ENCODE peak calls at places on chromosomes 1 and 21, in six cellular contexts. G, N, L, U, Y and K are unnamed samples.

GRCh38 chr21:16539041-16539440 is 809.3 kb downstream of the USP25 start:
- DNase-seq in G (no peak), N (no peak), Y (no peak), U (no peak), L (no peak), K (no peak)

GRCh38 chr1:36981771-36982622 is 52.3 kb downstream of the GRIK3 start:
- DNase-seq in Y (no peak), N (no peak), U (peak), L (no peak), G (no peak), K (no peak)

GRCh38 chr1:31672988-31673387 is 28.3 kb upstream of the PEF1 start:
- DNase-seq in U (no peak), N (no peak), Y (no peak), L (no peak), G (no peak), K (peak)

GRCh38 chr21:31268090-31268489 is 76.0 kb downstream of the TIAM1 start:
- DNase-seq in G (no peak), U (no peak), N (no peak), L (no peak), Y (no peak), K (no peak)

GRCh38 chr1:156356875-156357534 is 12.0 kb upstream of the RHBG start:
- DNase-seq in G (no peak), L (no peak), Y (peak), N (no peak), U (no peak), K (no peak)

GRCh38 chr1:206501881-206502280 is 5.5 kb upstream of the RASSF5 start:
- DNase-seq in Y (no peak), U (no peak), G (no peak), N (no peak), L (no peak), K (no peak)

GRCh38 chr21:22356663-22357062 is 1358.5 kb downstream of the NCAM2 start:
- DNase-seq in G (no peak), U (no peak), N (no peak), Y (no peak), L (no peak), K (no peak)

GRCh38 chr21:43913928-43914327 is 48.9 kb downstream of the AGPAT3 start:
- DNase-seq in Y (no peak), G (no peak), N (peak), U (no peak), L (peak), K (peak)

GRCh38 chr1:214658785-214659184 is 55.8 kb downstream of the CENPF start:
- DNase-seq in N (peak), U (no peak), Y (no peak), G (no peak), L (peak), K (no peak)

GRCh38 chr1:25854554-25854953 is 4.7 kb downstream of the AUNIP start:
- DNase-seq in G (no peak), U (no peak), Y (no peak), N (no peak), L (no peak), K (no peak)

GRCh38 chr1:234709473-234710279 is 99.7 kb upstream of the IRF2BP2 start:
- DNase-seq in L (no peak), Y (peak), U (no peak), N (no peak), G (peak), K (no peak)

GRCh38 chr1:7549277-7549676 is 221.8 kb upstream of the VAMP3 start:
- DNase-seq in Y (no peak), N (peak), L (peak), U (no peak), G (no peak), K (peak)

GRCh38 chr1:10181154-10181553 is 29.2 kb upstream of the KIF1B start:
- DNase-seq in N (peak), U (no peak), Y (no peak), L (no peak), G (no peak), K (no peak)

GRCh38 chr1:151372411-151372934 is at the start of gene SELENBP1:
- DNase-seq in Y (peak), G (peak), L (peak), N (peak), U (peak), K (peak)

GRCh38 chr1:26225033-26225831 is 8.8 kb upstream of the CEP85 start:
- DNase-seq in G (peak), Y (peak), N (no peak), L (peak), U (no peak), K (no peak)

GRCh38 chr1:71561206-71561605 is 480.4 kb upstream of the ZRANB2 start:
- DNase-seq in G (no peak), L (peak), U (no peak), N (no peak), Y (no peak), K (no peak)

GRCh38 chr21:17371470-17371869 is 141.4 kb upstream of the CXADR start:
- DNase-seq in N (peak), G (no peak), Y (no peak), U (no peak), L (peak), K (peak)

GRCh38 chr1:88595355-88595754 is 88.7 kb upstream of the PKN2 start:
- DNase-seq in U (no peak), L (peak), N (peak), G (no peak), Y (no peak), K (no peak)

GRCh38 chr1:214664656-214665433 is 61.9 kb downstream of the CENPF start:
- DNase-seq in L (no peak), G (no peak), N (no peak), Y (no peak), U (no peak), K (no peak)